ENCODE peak calls at places on chromosomes 13 and 19, in eight cellular contexts. B is stimulated activated CD8-positive, alpha-beta memory T cell treated with anti-CD3 and anti-CD28 coated beads, Interleukin-7, amount 100 ng/mL, for 4 hours; U is DMS153; C is HTR-8/SVneo; Z is NCI-H446; Q is stimulated activated CD4-positive, alpha-beta T cell treated with anti-CD3 and anti-CD28 coated beads, Interleukin-12 subunit alpha, Interleukin-12 subunit beta, amount 100 ng/mL, for 4 hours; H is NAMALWA; V is lower leg skin. Y is an unnamed sample.

GRCh38 chr13:51913421-51914136 is 51.8 kb downstream of the CCDC70 start:
- DNase-seq in B (no peak), U (peak; percentile 41), C (no peak), Z (no peak), Q (no peak), H (peak; percentile 12), V (no peak), Y (no peak)

GRCh38 chr19:19321143-19321577 is 531 bp downstream of the MAU2 start:
- DNase-seq in B (no peak), U (no peak), C (peak; percentile 43), Z (peak; percentile 14), Q (no peak), H (no peak), V (no peak), Y (no peak)

GRCh38 chr13:25375727-25376358 is 4.1 kb downstream of the ATP8A2 start:
- DNase-seq in B (no peak), U (no peak), C (peak; percentile 29), Z (peak; percentile 47), Q (no peak), H (peak; percentile 75), V (peak; percentile 21), Y (peak; percentile 13)

GRCh38 chr19:48635263-48635965 is 1.8 kb downstream of the DBP start:
- DNase-seq in B (peak; percentile 72), U (peak; percentile 47), C (peak; percentile 65), Z (peak; percentile 81), Q (peak; percentile 78), H (peak; percentile 83), V (no peak), Y (no peak)

GRCh38 chr13:31049833-31050232 is 111.9 kb downstream of the HSPH1 start:
- DNase-seq in B (no peak), U (no peak), C (no peak), Z (no peak), Q (no peak), H (no peak), V (no peak), Y (no peak)

GRCh38 chr13:88461272-88462009 is 790.3 kb downstream of the SLITRK5 start:
- DNase-seq in B (no peak), U (no peak), C (no peak), Z (no peak), Q (no peak), H (no peak), V (no peak), Y (no peak)

GRCh38 chr13:43132228-43132627 is 108.8 kb downstream of the DNAJC15 start:
- DNase-seq in B (no peak), U (peak; percentile 53), C (peak; percentile 55), Z (peak; percentile 38), Q (no peak), H (peak; percentile 8), V (no peak), Y (peak; percentile 43)

GRCh38 chr19:28022506-28022905 is 1190.4 kb downstream of the UQCRFS1 start:
- DNase-seq in B (no peak), U (no peak), C (no peak), Z (no peak), Q (no peak), H (no peak), V (no peak), Y (no peak)

GRCh38 chr13:23644527-23644926 is 74.3 kb downstream of the TNFRSF19 start:
- DNase-seq in B (no peak), U (no peak), C (no peak), Z (no peak), Q (no peak), H (no peak), V (no peak), Y (no peak)

GRCh38 chr19:12777217-12778019 is 2.1 kb upstream of the HOOK2 start:
- DNase-seq in B (peak; percentile 75), U (peak; percentile 38), C (no peak), Z (peak; percentile 87), Q (peak; percentile 82), H (peak; percentile 84), V (peak; percentile 58), Y (no peak)

GRCh38 chr13:111210488-111210887 is 95.4 kb downstream of the ARHGEF7 start:
- DNase-seq in B (no peak), U (no peak), C (peak; percentile 75), Z (no peak), Q (no peak), H (no peak), V (no peak), Y (no peak)

GRCh38 chr19:48565090-48565489 is 13.1 kb downstream of the SULT2B1 start:
- DNase-seq in B (no peak), U (no peak), C (no peak), Z (no peak), Q (no peak), H (no peak), V (no peak), Y (peak; percentile 62)

GRCh38 chr13:33409673-33410072 is 124.1 kb upstream of the STARD13 start:
- DNase-seq in B (no peak), U (no peak), C (no peak), Z (no peak), Q (no peak), H (no peak), V (no peak), Y (no peak)

GRCh38 chr19:6259312-6259861 is 20.4 kb downstream of the MLLT1 start:
- DNase-seq in B (no peak), U (no peak), C (no peak), Z (no peak), Q (no peak), H (no peak), V (no peak), Y (no peak)

GRCh38 chr13:39411501-39411900 is 191.5 kb downstream of the LHFPL6 start:
- DNase-seq in B (no peak), U (no peak), C (no peak), Z (no peak), Q (no peak), H (no peak), V (no peak), Y (no peak)

Y was measured in H4.